ENCODE peak calls at places on chromosomes 5 and 9, in five cellular contexts. One of them, this sample, is unnamed.

GRCh38 chr9:70120834-70121510 is 77.3 kb downstream of the MAMDC2 start:
- DNase-seq in H1: no peak
- DNase-seq in heart left ventricle: peak
- DNase-seq in CD8-positive, alpha-beta T cell: no peak
- DNase-seq in A549: peak
- DNase-seq in this sample: no peak

GRCh38 chr9:89410709-89411111 is 87.2 kb downstream of the SEMA4D start:
- DNase-seq in H1: no peak
- DNase-seq in heart left ventricle: no peak
- DNase-seq in CD8-positive, alpha-beta T cell: no peak
- DNase-seq in A549: no peak
- DNase-seq in this sample: peak

GRCh38 chr5:176771102-176771845 is 39.1 kb upstream of the UNC5A start:
- DNase-seq in heart left ventricle: no peak
- DNase-seq in A549: no peak
- DNase-seq in CD8-positive, alpha-beta T cell: no peak
- DNase-seq in H1: no peak
- DNase-seq in this sample: no peak

GRCh38 chr9:35035851-35036701 is 36.3 kb downstream of the VCP start:
- DNase-seq in A549: no peak
- DNase-seq in H1: peak
- DNase-seq in heart left ventricle: peak
- DNase-seq in CD8-positive, alpha-beta T cell: no peak
- DNase-seq in this sample: no peak

GRCh38 chr9:18256574-18256973 is 217.4 kb upstream of the ADAMTSL1 start:
- DNase-seq in A549: no peak
- DNase-seq in CD8-positive, alpha-beta T cell: no peak
- DNase-seq in H1: no peak
- DNase-seq in heart left ventricle: no peak
- DNase-seq in this sample: no peak

GRCh38 chr5:35838370-35839042 is 18.2 kb upstream of the IL7R start:
- DNase-seq in heart left ventricle: no peak
- DNase-seq in H1: no peak
- DNase-seq in CD8-positive, alpha-beta T cell: no peak
- DNase-seq in A549: no peak
- DNase-seq in this sample: no peak

GRCh38 chr5:73625314-73625904 is 587 bp upstream of the ARHGEF28 start:
- DNase-seq in heart left ventricle: no peak
- DNase-seq in CD8-positive, alpha-beta T cell: no peak
- DNase-seq in H1: peak
- DNase-seq in A549: no peak
- DNase-seq in this sample: no peak

GRCh38 chr9:87063246-87063645 is 115.9 kb upstream of the GAS1 start:
- DNase-seq in CD8-positive, alpha-beta T cell: no peak
- DNase-seq in heart left ventricle: no peak
- DNase-seq in H1: no peak
- DNase-seq in A549: no peak
- DNase-seq in this sample: no peak

GRCh38 chr9:127741831-127742434 is 6.8 kb upstream of the TOR2A start:
- DNase-seq in A549: peak
- DNase-seq in CD8-positive, alpha-beta T cell: no peak
- DNase-seq in H1: peak
- DNase-seq in heart left ventricle: peak
- DNase-seq in this sample: no peak

GRCh38 chr5:73116506-73116905 is 3.9 kb upstream of the TMEM171 start:
- DNase-seq in A549: no peak
- DNase-seq in CD8-positive, alpha-beta T cell: no peak
- DNase-seq in H1: no peak
- DNase-seq in heart left ventricle: no peak
- DNase-seq in this sample: no peak

GRCh38 chr5:153256-153655 is 38.0 kb upstream of the LRRC14B start:
- DNase-seq in CD8-positive, alpha-beta T cell: no peak
- DNase-seq in A549: no peak
- DNase-seq in H1: no peak
- DNase-seq in heart left ventricle: no peak
- DNase-seq in this sample: no peak

GRCh38 chr5:59621477-59621876 is 272.0 kb downstream of the PDE4D start:
- DNase-seq in H1: no peak
- DNase-seq in A549: no peak
- DNase-seq in heart left ventricle: no peak
- DNase-seq in CD8-positive, alpha-beta T cell: no peak
- DNase-seq in this sample: no peak

GRCh38 chr9:106864533-106865143 is 1.7 kb downstream of the ZNF462 start:
- DNase-seq in heart left ventricle: no peak
- DNase-seq in A549: no peak
- DNase-seq in H1: no peak
- DNase-seq in CD8-positive, alpha-beta T cell: no peak
- DNase-seq in this sample: no peak

GRCh38 chr5:145925803-145926202 is 10.6 kb upstream of the SH3RF2 start:
- DNase-seq in H1: no peak
- DNase-seq in CD8-positive, alpha-beta T cell: no peak
- DNase-seq in A549: no peak
- DNase-seq in heart left ventricle: no peak
- DNase-seq in this sample: no peak

GRCh38 chr9:28365020-28365640 is 791.8 kb upstream of the C9orf72 start:
- DNase-seq in CD8-positive, alpha-beta T cell: no peak
- DNase-seq in heart left ventricle: no peak
- DNase-seq in H1: peak
- DNase-seq in A549: no peak
- DNase-seq in this sample: no peak

GRCh38 chr5:160470437-160471341 is 49.0 kb downstream of the PTTG1 start:
- DNase-seq in heart left ventricle: no peak
- DNase-seq in A549: no peak
- DNase-seq in H1: no peak
- DNase-seq in CD8-positive, alpha-beta T cell: no peak
- DNase-seq in this sample: no peak

GRCh38 chr9:95316794-95317118 is 753 bp downstream of the FANCC start:
- DNase-seq in CD8-positive, alpha-beta T cell: no peak
- DNase-seq in A549: peak
- DNase-seq in heart left ventricle: peak
- DNase-seq in H1: peak
- DNase-seq in this sample: no peak

GRCh38 chr5:147303976-147304375 is 69.2 kb downstream of the STK32A start:
- DNase-seq in H1: no peak
- DNase-seq in CD8-positive, alpha-beta T cell: no peak
- DNase-seq in A549: peak
- DNase-seq in heart left ventricle: no peak
- DNase-seq in this sample: no peak

GRCh38 chr5:102760815-102761214 is 5.7 kb downstream of the PAM start:
- DNase-seq in A549: no peak
- DNase-seq in heart left ventricle: no peak
- DNase-seq in H1: no peak
- DNase-seq in CD8-positive, alpha-beta T cell: no peak
- DNase-seq in this sample: no peak

GRCh38 chr5:66209350-66209749 is 65.2 kb downstream of the SREK1 start:
- DNase-seq in H1: no peak
- DNase-seq in CD8-positive, alpha-beta T cell: no peak
- DNase-seq in heart left ventricle: no peak
- DNase-seq in A549: peak
- DNase-seq in this sample: no peak

GRCh38 chr5:68086857-68087256 is 128.7 kb upstream of the PIK3R1 start:
- DNase-seq in heart left ventricle: no peak
- DNase-seq in A549: no peak
- DNase-seq in CD8-positive, alpha-beta T cell: no peak
- DNase-seq in H1: no peak
- DNase-seq in this sample: no peak

GRCh38 chr9:136105398-136106135 is 10.5 kb upstream of the NACC2 start:
- DNase-seq in CD8-positive, alpha-beta T cell: no peak
- DNase-seq in heart left ventricle: peak
- DNase-seq in H1: no peak
- DNase-seq in A549: no peak
- DNase-seq in this sample: no peak

GRCh38 chr9:136648746-136649145 is 14.0 kb upstream of the EGFL7 start:
- DNase-seq in heart left ventricle: peak
- DNase-seq in A549: no peak
- DNase-seq in H1: no peak
- DNase-seq in CD8-positive, alpha-beta T cell: no peak
- DNase-seq in this sample: no peak

GRCh38 chr5:72390836-72391235 is 70.7 kb downstream of the PTCD2 start:
- DNase-seq in A549: no peak
- DNase-seq in CD8-positive, alpha-beta T cell: no peak
- DNase-seq in heart left ventricle: no peak
- DNase-seq in H1: no peak
- DNase-seq in this sample: no peak

GRCh38 chr9:27712826-27713225 is 139.5 kb upstream of the C9orf72 start:
- DNase-seq in H1: no peak
- DNase-seq in CD8-positive, alpha-beta T cell: no peak
- DNase-seq in A549: no peak
- DNase-seq in heart left ventricle: no peak
- DNase-seq in this sample: no peak

GRCh38 chr5:146647656-146648199 is 131.7 kb upstream of the GPR151 start:
- DNase-seq in A549: no peak
- DNase-seq in H1: no peak
- DNase-seq in CD8-positive, alpha-beta T cell: no peak
- DNase-seq in heart left ventricle: no peak
- DNase-seq in this sample: no peak

GRCh38 chr5:38166832-38167231 is 91.5 kb upstream of the EGFLAM start:
- DNase-seq in CD8-positive, alpha-beta T cell: no peak
- DNase-seq in heart left ventricle: no peak
- DNase-seq in H1: no peak
- DNase-seq in A549: no peak
- DNase-seq in this sample: no peak

GRCh38 chr9:1440276-1440675 is 390.1 kb downstream of the DMRT2 start:
- DNase-seq in heart left ventricle: no peak
- DNase-seq in CD8-positive, alpha-beta T cell: no peak
- DNase-seq in H1: no peak
- DNase-seq in A549: no peak
- DNase-seq in this sample: no peak

GRCh38 chr5:87598460-87598859 is 185.7 kb upstream of the CCNH start:
- DNase-seq in H1: no peak
- DNase-seq in A549: no peak
- DNase-seq in heart left ventricle: no peak
- DNase-seq in CD8-positive, alpha-beta T cell: no peak
- DNase-seq in this sample: no peak

GRCh38 chr9:91939953-91940352 is 10.1 kb downstream of the ROR2 start:
- DNase-seq in CD8-positive, alpha-beta T cell: no peak
- DNase-seq in A549: no peak
- DNase-seq in H1: no peak
- DNase-seq in heart left ventricle: no peak
- DNase-seq in this sample: no peak
- TF ChIP-seq CTCF in CD8-positive, alpha-beta T cell: no peak
- TF ChIP-seq CTCF in A549: no peak
- TF ChIP-seq CTCF in H1: no peak
- TF ChIP-seq CTCF in heart left ventricle: no peak
- TF ChIP-seq CTCF in this sample: no peak

GRCh38 chr5:173325091-173325698 is 3.0 kb downstream of the STC2 start:
- DNase-seq in CD8-positive, alpha-beta T cell: no peak
- DNase-seq in H1: no peak
- DNase-seq in A549: no peak
- DNase-seq in heart left ventricle: no peak
- DNase-seq in this sample: no peak

GRCh38 chr5:173321886-173322285 is 6.3 kb downstream of the STC2 start:
- DNase-seq in A549: no peak
- DNase-seq in heart left ventricle: no peak
- DNase-seq in CD8-positive, alpha-beta T cell: no peak
- DNase-seq in H1: no peak
- DNase-seq in this sample: no peak

GRCh38 chr5:173323121-173323798 is 5.0 kb downstream of the STC2 start:
- DNase-seq in H1: no peak
- DNase-seq in CD8-positive, alpha-beta T cell: no peak
- DNase-seq in A549: no peak
- DNase-seq in heart left ventricle: no peak
- DNase-seq in this sample: no peak

GRCh38 chr5:173324115-173325001 is 3.9 kb downstream of the STC2 start:
- DNase-seq in CD8-positive, alpha-beta T cell: no peak
- DNase-seq in A549: no peak
- DNase-seq in H1: no peak
- DNase-seq in heart left ventricle: peak
- DNase-seq in this sample: peak

GRCh38 chr5:173323799-173324114 is 4.5 kb downstream of the STC2 start:
- DNase-seq in CD8-positive, alpha-beta T cell: no peak
- DNase-seq in A549: no peak
- DNase-seq in heart left ventricle: no peak
- DNase-seq in H1: no peak
- DNase-seq in this sample: no peak
- H3K4me3 ChIP-seq in CD8-positive, alpha-beta T cell: no peak
- H3K4me3 ChIP-seq in A549: no peak
- H3K4me3 ChIP-seq in heart left ventricle: peak
- H3K4me3 ChIP-seq in H1: no peak
- H3K4me3 ChIP-seq in this sample: no peak

GRCh38 chr9:75855509-75855908 is 35.0 kb upstream of the PCSK5 start:
- DNase-seq in CD8-positive, alpha-beta T cell: no peak
- DNase-seq in heart left ventricle: no peak
- DNase-seq in H1: no peak
- DNase-seq in A549: peak
- DNase-seq in this sample: no peak
- TF ChIP-seq CTCF in CD8-positive, alpha-beta T cell: no peak
- TF ChIP-seq CTCF in heart left ventricle: peak
- TF ChIP-seq CTCF in H1: no peak
- TF ChIP-seq CTCF in A549: peak
- TF ChIP-seq CTCF in this sample: peak

GRCh38 chr9:99162759-99163364 is 57.9 kb downstream of the TGFBR1 start:
- DNase-seq in CD8-positive, alpha-beta T cell: no peak
- DNase-seq in heart left ventricle: no peak
- DNase-seq in A549: peak
- DNase-seq in H1: no peak
- DNase-seq in this sample: no peak
- H3K4me3 ChIP-seq in CD8-positive, alpha-beta T cell: no peak
- H3K4me3 ChIP-seq in heart left ventricle: no peak
- H3K4me3 ChIP-seq in A549: no peak
- H3K4me3 ChIP-seq in H1: no peak
- H3K4me3 ChIP-seq in this sample: no peak

DNA sequence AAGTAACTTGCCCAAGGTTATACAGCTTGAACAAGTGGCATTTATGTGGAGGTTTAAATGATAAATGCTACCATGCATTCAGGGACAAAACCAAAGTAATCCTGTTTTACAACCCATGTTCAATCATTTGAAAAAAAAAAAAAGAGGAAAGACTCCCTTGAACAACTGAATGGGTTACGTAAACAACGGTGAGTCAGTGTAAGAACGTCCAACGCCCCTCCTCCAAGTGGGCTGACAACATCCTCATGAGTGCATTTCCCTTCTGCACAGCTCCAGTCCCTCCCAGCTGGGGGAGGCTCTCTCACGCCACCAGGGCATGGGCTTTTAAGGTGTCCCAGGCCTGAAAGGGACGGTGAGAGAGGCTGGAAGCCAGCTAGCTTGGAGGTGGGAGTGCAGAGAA is 90.0 kb downstream of the PRRT1B start:
- DNase-seq in H1: peak
- DNase-seq in heart left ventricle: peak
- DNase-seq in CD8-positive, alpha-beta T cell: peak
- DNase-seq in A549: peak
- DNase-seq in this sample: no peak
- TF ChIP-seq CTCF in H1: no peak
- TF ChIP-seq CTCF in heart left ventricle: no peak
- TF ChIP-seq CTCF in CD8-positive, alpha-beta T cell: no peak
- TF ChIP-seq CTCF in A549: no peak
- TF ChIP-seq CTCF in this sample: no peak